ENCODE peak calls at places on chromosomes 1 and 21, in nine cellular contexts. B is fibroblast of lung, F is pancreas, N is neural progenitor cell, O is A549, E is adrenal gland, I is cardiac muscle cell, L is epithelial cell of esophagus, Q is fibroblast of the aortic adventitia. A is an unnamed sample.

GRCh38 chr21:34074283-34075098 is 1.1 kb downstream of the MRPS6 start:
- DNase-seq in B (no peak), F (peak; percentile 61), N (peak; percentile 74), O (no peak), E (no peak), I (peak; percentile 9), L (peak; percentile 38), Q (peak; percentile 26), A (no peak)

GRCh38 chr1:56527548-56528302 is 51.6 kb downstream of the PLPP3 start:
- DNase-seq in B (no peak), F (no peak), N (no peak), O (no peak), E (no peak), I (no peak), L (no peak), Q (no peak), A (peak; percentile 48)

GRCh38 chr1:199723557-199723956 is 304.0 kb upstream of the NR5A2 start:
- DNase-seq in B (peak; percentile 38), F (no peak), N (no peak), O (no peak), E (no peak), I (peak; percentile 23), L (peak; percentile 45), Q (peak; percentile 45), A (peak; percentile 4)

GRCh38 chr1:94634977-94635416 is 93.4 kb upstream of the F3 start:
- DNase-seq in B (no peak), F (no peak), N (no peak), O (no peak), E (no peak), I (no peak), L (no peak), Q (no peak), A (no peak)

GRCh38 chr1:239985044-239985443 is 106.6 kb upstream of the FMN2 start:
- DNase-seq in B (no peak), F (no peak), N (no peak), O (no peak), E (no peak), I (no peak), L (no peak), Q (no peak), A (no peak)

GRCh38 chr1:55288245-55288644 is 73.1 kb upstream of the USP24 start:
- DNase-seq in B (no peak), F (no peak), N (no peak), O (no peak), E (no peak), I (no peak), L (no peak), Q (no peak), A (no peak)

GRCh38 chr1:73044241-73044640 is 761.9 kb upstream of the NEGR1 start:
- DNase-seq in B (peak; percentile 1), F (no peak), N (no peak), O (no peak), E (no peak), I (peak; percentile 0), L (peak; percentile 1), Q (no peak), A (peak; percentile 6)

GRCh38 chr1:35287807-35288640 is 19.5 kb downstream of the ZMYM4 start:
- DNase-seq in B (peak; percentile 85), F (no peak), N (no peak), O (no peak), E (no peak), I (peak; percentile 68), L (peak; percentile 52), Q (peak; percentile 72), A (peak; percentile 72)

GRCh38 chr1:46285730-46286477 is 17.5 kb downstream of the LRRC41 start:
- DNase-seq in B (no peak), F (no peak), N (peak; percentile 13), O (no peak), E (no peak), I (no peak), L (no peak), Q (no peak), A (no peak)

GRCh38 chr1:168328965-168329364 is 48.3 kb downstream of the TBX19 start:
- DNase-seq in B (no peak), F (no peak), N (no peak), O (no peak), E (no peak), I (no peak), L (no peak), Q (no peak), A (no peak)

GRCh38 chr1:57307382-57307781 is 116.5 kb downstream of the DAB1 start:
- DNase-seq in B (no peak), F (no peak), N (no peak), O (no peak), E (no peak), I (no peak), L (peak; percentile 36), Q (no peak), A (no peak)

GRCh38 chr1:187985897-187986654 is 1157.3 kb downstream of the PLA2G4A start:
- DNase-seq in B (no peak), F (no peak), N (no peak), O (no peak), E (no peak), I (no peak), L (no peak), Q (no peak), A (peak; percentile 6)

GRCh38 chr21:28294046-28294445 is 698.6 kb downstream of the LTN1 start:
- DNase-seq in B (peak; percentile 59), F (no peak), N (no peak), O (no peak), E (no peak), I (peak; percentile 83), L (peak; percentile 54), Q (peak; percentile 81), A (no peak)

GRCh38 chr1:23742670-23743286 is 493 bp upstream of the ELOA start:
- DNase-seq in B (peak; percentile 31), F (peak; percentile 73), N (no peak), O (no peak), E (peak; percentile 36), I (peak; percentile 23), L (peak; percentile 33), Q (no peak), A (peak; percentile 16)

GRCh38 chr21:26769613-26770188 is 75.5 kb downstream of the ADAMTS1 start:
- DNase-seq in B (peak; percentile 11), F (no peak), N (peak; percentile 33), O (no peak), E (no peak), I (peak; percentile 77), L (peak; percentile 58), Q (peak; percentile 83), A (no peak)

GRCh38 chr21:26964379-26964778 is 2.5 kb downstream of the ADAMTS5 start:
- DNase-seq in B (no peak), F (no peak), N (peak; percentile 22), O (no peak), E (no peak), I (peak; percentile 42), L (no peak), Q (peak; percentile 91), A (peak; percentile 82)

GRCh38 chr1:119987112-119987511 is 82.3 kb downstream of the NOTCH2 start:
- DNase-seq in B (peak; percentile 97), F (no peak), N (no peak), O (peak; percentile 3), E (peak; percentile 64), I (peak; percentile 83), L (peak; percentile 95), Q (peak; percentile 92), A (peak; percentile 92)

GRCh38 chr1:10960954-10961833 is 51.3 kb upstream of the TARDBP start:
- DNase-seq in B (peak; percentile 46), F (peak; percentile 97), N (peak; percentile 90), O (peak; percentile 84), E (peak; percentile 79), I (peak; percentile 78), L (peak; percentile 70), Q (peak; percentile 60), A (peak; percentile 83)

GRCh38 chr1:234612352-234613127 is 2.6 kb upstream of the IRF2BP2 start:
- DNase-seq in B (peak; percentile 99), F (peak; percentile 84), N (peak; percentile 45), O (peak; percentile 96), E (peak; percentile 96), I (peak; percentile 99), L (peak; percentile 99), Q (peak; percentile 100), A (peak; percentile 99)
- H3K4me3 ChIP-seq in B (peak overlapping the region; percentile 45), F (peak overlapping the region; percentile 52), N (no peak overlapping the region), O (peak overlapping the region; percentile 11), E (no peak overlapping the region), I (no peak overlapping the region), L (peak overlapping the region; percentile 23), Q (peak overlapping the region; percentile 50), A (peak overlapping the region; percentile 15)

DNA sequence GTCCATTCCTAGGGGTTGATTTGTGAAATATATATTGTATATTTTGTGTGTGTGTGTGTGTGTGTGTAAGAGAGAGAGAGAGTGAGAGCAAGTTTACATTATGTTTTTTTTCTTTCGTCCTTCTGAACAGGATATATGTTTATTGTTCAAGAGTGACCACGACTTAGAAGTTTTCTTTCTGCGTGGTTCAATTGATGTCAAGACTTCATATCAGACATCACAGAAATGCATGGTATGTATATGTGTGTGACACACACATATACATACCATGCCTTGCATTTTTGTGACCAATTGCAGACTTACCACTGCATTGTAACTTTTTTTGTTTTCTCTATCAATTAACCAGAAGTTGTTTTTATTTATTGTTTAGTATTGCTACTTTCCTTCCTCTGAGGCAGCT is 2.5 kb downstream of the RASAL2 start:
- DNase-seq in B (peak; percentile 31), F (no peak), N (no peak), O (no peak), E (no peak), I (no peak), L (no peak), Q (no peak), A (no peak)
- H3K4me3 ChIP-seq in B (peak overlapping the region; percentile 83), F (no peak overlapping the region), N (peak overlapping the region; percentile 98), O (no peak overlapping the region), E (no peak overlapping the region), I (no peak overlapping the region), L (peak overlapping the region; percentile 90), Q (peak overlapping the region; percentile 95), A (peak overlapping the region; percentile 80)

GRCh38 chr1:153945131-153945794 is 1.3 kb downstream of the DENND4B start:
- DNase-seq in B (peak; percentile 64), F (no peak), N (peak; percentile 36), O (no peak), E (peak; percentile 69), I (peak; percentile 56), L (peak; percentile 54), Q (peak; percentile 60), A (no peak)
- H3K4me3 ChIP-seq in B (peak overlapping the region; percentile 66), F (peak overlapping the region; percentile 94), N (peak overlapping the region; percentile 73), O (peak overlapping the region; percentile 99), E (peak overlapping the region; percentile 42), I (peak overlapping the region; percentile 99), L (peak overlapping the region; percentile 74), Q (peak overlapping the region; percentile 86), A (peak overlapping the region; percentile 85)

GRCh38 chr1:225422795-225423517 is 4.9 kb downstream of the LBR start:
- DNase-seq in B (no peak), F (no peak), N (no peak), O (no peak), E (no peak), I (no peak), L (no peak), Q (no peak), A (no peak)

GRCh38 chr1:225426395-225427248 is 1.2 kb downstream of the LBR start:
- DNase-seq in B (peak; percentile 25), F (peak; percentile 73), N (peak; percentile 49), O (peak; percentile 26), E (no peak), I (peak; percentile 35), L (peak; percentile 45), Q (peak; percentile 25), A (peak; percentile 16)

GRCh38 chr1:225425211-225425786 is 2.5 kb downstream of the LBR start:
- DNase-seq in B (peak; percentile 68), F (no peak), N (no peak), O (no peak), E (no peak), I (peak; percentile 41), L (peak; percentile 85), Q (peak; percentile 20), A (peak; percentile 35)

GRCh38 chr1:225423518-225423855 is 4.4 kb downstream of the LBR start:
- DNase-seq in B (no peak), F (no peak), N (no peak), O (no peak), E (no peak), I (no peak), L (no peak), Q (no peak), A (no peak)

GRCh38 chr1:225424562-225425210 is 3.2 kb downstream of the LBR start:
- DNase-seq in B (peak; percentile 84), F (no peak), N (no peak), O (no peak), E (no peak), I (peak; percentile 33), L (peak; percentile 19), Q (peak; percentile 41), A (peak; percentile 50)
- H3K4me3 ChIP-seq in B (no peak overlapping the region), F (no peak overlapping the region), N (peak overlapping the region; percentile 86), O (no peak overlapping the region), E (no peak overlapping the region), I (no peak overlapping the region), L (no peak overlapping the region), Q (no peak overlapping the region), A (no peak overlapping the region)